ENCODE peak calls at places on chromosomes 1 and 21, in six cellular contexts. B, O, Y, C, D and W are unnamed samples.

GRCh38 chr21:31204801-31205200 is 139.3 kb downstream of the TIAM1 start:
- DNase-seq in C (no peak), B (no peak), O (no peak), D (no peak), Y (peak; percentile 33), W (no peak)

GRCh38 chr1:40770296-40771070 is 13.1 kb upstream of the KCNQ4 start:
- DNase-seq in O (no peak), D (peak; percentile 58), B (no peak), C (no peak), Y (no peak), W (no peak)

GRCh38 chr1:21707086-21707840 is 38.1 kb upstream of the RAP1GAP start:
- DNase-seq in D (no peak), Y (no peak), O (peak; percentile 35), B (no peak), C (no peak), W (no peak)

GRCh38 chr1:17122449-17123194 is 3.4 kb upstream of the PADI2 start:
- DNase-seq in B (no peak), D (no peak), C (peak; percentile 76), Y (no peak), O (peak; percentile 81), W (no peak)

GRCh38 chr21:41965447-41966340 is 11.9 kb upstream of the C2CD2 start:
- DNase-seq in Y (no peak), B (no peak), D (peak; percentile 31), O (no peak), C (no peak), W (no peak)

GRCh38 chr1:173876732-173877131 is 8.6 kb downstream of the ZBTB37 start:
- DNase-seq in C (no peak), O (no peak), Y (no peak), D (no peak), B (no peak), W (no peak)

GRCh38 chr21:30718239-30718909 is at the start of gene KRTAP21-3:
- DNase-seq in D (no peak), O (no peak), B (no peak), C (no peak), Y (no peak), W (no peak)

GRCh38 chr1:26032636-26033357 is 11.2 kb downstream of the EXTL1 start:
- DNase-seq in D (no peak), B (no peak), O (no peak), C (no peak), Y (no peak), W (no peak)

GRCh38 chr1:42723511-42723910 is 16.5 kb downstream of the CLDN19 start:
- DNase-seq in Y (peak; percentile 91), C (no peak), O (no peak), D (peak; percentile 37), B (no peak), W (no peak)

GRCh38 chr1:50271968-50272578 is 151.2 kb downstream of the DMRTA2 start:
- DNase-seq in D (peak; percentile 70), O (no peak), Y (no peak), C (no peak), B (peak; percentile 20), W (peak; percentile 68)

GRCh38 chr1:160085686-160086089 is 4.3 kb downstream of the KCNJ9 start:
- DNase-seq in O (peak; percentile 64), C (peak; percentile 70), D (peak; percentile 96), Y (peak; percentile 87), B (peak; percentile 78), W (peak; percentile 90)

GRCh38 chr21:33025106-33025470 is 647 bp upstream of the OLIG2 start:
- DNase-seq in O (no peak), D (peak; percentile 83), C (peak; percentile 30), B (no peak), Y (no peak), W (peak; percentile 72)

GRCh38 chr1:3702528-3702927 is 49.7 kb upstream of the CCDC27 start:
- DNase-seq in C (no peak), Y (no peak), B (no peak), O (no peak), D (no peak), W (no peak)

GRCh38 chr1:19436716-19437476 is 48.4 kb downstream of the CAPZB start:
- DNase-seq in B (no peak), O (no peak), D (no peak), C (peak; percentile 69), Y (peak; percentile 40), W (no peak)

GRCh38 chr1:216331211-216331610 is 92.0 kb downstream of the USH2A start:
- DNase-seq in B (no peak), D (no peak), C (no peak), O (no peak), Y (no peak), W (no peak)

GRCh38 chr1:117171900-117172501 is 38.7 kb downstream of the VTCN1 start:
- DNase-seq in C (no peak), D (no peak), B (peak; percentile 90), Y (no peak), O (peak; percentile 60), W (no peak)

GRCh38 chr1:178650950-178651461 is 74.0 kb upstream of the RALGPS2 start:
- DNase-seq in Y (no peak), O (peak; percentile 71), B (no peak), C (peak; percentile 81), D (no peak), W (no peak)

GRCh38 chr1:25073640-25074270 is 143.7 kb upstream of the RUNX3 start:
- DNase-seq in C (no peak), D (no peak), B (no peak), Y (no peak), O (no peak), W (peak; percentile 30)

GRCh38 chr1:200891774-200892157 is 2.9 kb upstream of the INAVA start:
- DNase-seq in B (peak; percentile 73), O (no peak), D (peak; percentile 86), Y (peak; percentile 25), C (no peak), W (peak; percentile 87)

GRCh38 chr1:205916541-205916940 is 26.7 kb downstream of the SLC26A9 start:
- DNase-seq in B (no peak), O (peak; percentile 50), C (no peak), Y (no peak), D (peak; percentile 14), W (no peak)

GRCh38 chr1:32872189-32872898 is 1.6 kb upstream of the FNDC5 start:
- DNase-seq in C (peak; percentile 55), B (peak; percentile 93), D (peak; percentile 98), Y (peak; percentile 31), O (peak; percentile 11), W (peak; percentile 96)

GRCh38 chr1:26861286-26861701 is 1.7 kb upstream of the SFN start:
- DNase-seq in Y (no peak), C (peak; percentile 58), D (no peak), O (peak; percentile 46), B (no peak), W (peak; percentile 73)

GRCh38 chr1:95956215-95956614 is 722.2 kb downstream of the RWDD3 start:
- DNase-seq in C (no peak), D (no peak), B (no peak), Y (no peak), O (no peak), W (no peak)

GRCh38 chr1:31835415-31835814 is 19.6 kb upstream of the SPOCD1 start:
- DNase-seq in D (no peak), O (no peak), B (no peak), C (no peak), Y (no peak), W (no peak)

GRCh38 chr1:194538453-194538852 is 1352.0 kb upstream of the B3GALT2 start:
- DNase-seq in Y (no peak), D (no peak), B (no peak), C (no peak), O (no peak), W (peak; percentile 64)

GRCh38 chr1:194537521-194537920 is 1351.1 kb upstream of the B3GALT2 start:
- DNase-seq in O (no peak), B (no peak), D (no peak), Y (no peak), C (no peak), W (no peak)

GRCh38 chr1:194533641-194534040 is 1347.2 kb upstream of the B3GALT2 start:
- DNase-seq in D (no peak), Y (no peak), B (no peak), O (peak; percentile 2), C (no peak), W (no peak)

GRCh38 chr1:194534784-194535183 is 1348.4 kb upstream of the B3GALT2 start:
- DNase-seq in O (no peak), C (no peak), D (no peak), B (no peak), Y (peak; percentile 13), W (no peak)

GRCh38 chr1:194535369-194535768 is 1349.0 kb upstream of the B3GALT2 start:
- DNase-seq in O (no peak), B (no peak), Y (peak; percentile 93), D (no peak), C (no peak), W (peak; percentile 94)
- H3K4me3 ChIP-seq in O (no peak overlapping the region), B (no peak overlapping the region), Y (no peak overlapping the region), D (no peak overlapping the region), C (no peak overlapping the region), W (no peak overlapping the region)

DNA sequence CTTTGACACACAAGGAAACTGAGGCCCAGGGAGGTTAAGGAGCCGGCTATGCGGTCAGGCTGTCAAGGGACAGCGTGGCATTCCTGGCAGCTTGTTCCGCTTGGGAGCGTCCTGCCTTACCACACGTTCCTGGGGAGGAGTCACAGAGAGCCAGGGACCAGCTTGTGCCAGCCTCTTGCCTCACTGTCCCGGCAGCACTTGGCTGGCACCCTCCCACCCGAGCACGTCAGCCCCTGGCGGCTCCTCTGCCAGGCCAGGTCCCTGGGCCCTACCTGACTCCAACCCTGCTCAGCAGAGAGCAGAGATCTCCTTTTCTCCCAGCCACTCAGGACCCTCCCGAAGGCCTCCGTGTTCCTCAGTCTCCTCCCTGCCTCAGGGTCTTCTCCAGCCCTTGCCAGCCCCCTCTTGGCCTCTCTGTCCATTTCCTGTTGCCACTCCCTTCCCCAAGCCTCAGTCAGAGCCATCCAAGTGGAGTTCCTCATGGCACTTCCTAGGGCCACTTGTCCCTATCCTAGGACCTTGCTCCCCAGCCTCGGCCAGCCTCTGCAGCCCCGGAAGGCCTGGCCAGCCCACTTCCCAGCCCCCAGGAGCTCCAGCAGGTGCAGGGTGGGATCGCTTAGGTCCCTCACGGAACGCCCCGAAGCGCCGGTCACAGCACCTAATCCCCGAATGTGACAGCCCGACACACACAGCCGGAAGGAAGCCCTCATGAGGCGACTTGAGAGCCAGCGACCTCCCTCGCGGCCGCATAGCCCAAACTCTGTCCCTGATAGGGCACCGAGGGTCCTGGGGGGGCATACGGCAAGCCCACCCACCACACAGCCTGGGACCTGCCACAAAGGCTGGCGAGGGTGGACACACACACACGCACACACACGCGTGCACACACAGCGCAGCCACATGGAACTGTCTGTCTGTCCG is 130.3 kb downstream of the CASZ1 start:
- DNase-seq in D (no peak), B (no peak), O (no peak), C (no peak), Y (no peak), W (no peak)
- H4K8ac ChIP-seq in D (peak overlapping the region; percentile 3), B (no peak overlapping the region), O (no peak overlapping the region), C (peak overlapping the region; percentile 19), Y (no peak overlapping the region), W (no peak overlapping the region)

DNA sequence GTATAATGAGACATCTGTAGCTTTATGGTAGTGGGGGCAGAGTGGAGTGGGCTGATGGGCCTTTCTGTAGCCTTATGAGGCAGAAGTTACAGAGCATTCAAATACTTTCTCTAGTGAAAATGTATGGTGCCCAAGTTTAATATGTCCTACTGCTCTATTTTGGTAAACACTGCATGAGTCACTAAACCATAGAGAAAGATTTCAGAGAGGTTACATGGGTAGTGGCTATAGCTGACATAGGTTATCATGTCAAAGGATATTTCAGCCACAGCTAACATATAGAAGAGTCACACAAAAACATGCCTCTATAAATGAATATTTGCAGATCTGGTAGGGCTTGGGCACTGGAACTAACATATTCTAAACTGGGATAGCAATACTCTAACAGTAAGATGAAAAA is 212.4 kb upstream of the USP25 start:
- DNase-seq in B (no peak), Y (no peak), C (no peak), D (no peak), O (no peak), W (no peak)
- H2BK120ac ChIP-seq in B (no peak overlapping the region), Y (no peak overlapping the region), C (no peak overlapping the region), D (no peak overlapping the region), O (no peak overlapping the region), W (no peak overlapping the region)

GRCh38 chr1:8207202-8207601 is 110.7 kb upstream of the SLC45A1 start:
- DNase-seq in C (no peak), Y (no peak), D (no peak), B (no peak), O (no peak), W (no peak)
- H3K4me3 ChIP-seq in C (no peak overlapping the region), Y (no peak overlapping the region), D (no peak overlapping the region), B (no peak overlapping the region), O (no peak overlapping the region), W (no peak overlapping the region)